ENCODE peak calls at places on chromosomes 5 and 9, in five cellular contexts. P is kidney; K is fibroblast of mammary gland; B is activated CD8-positive, alpha-beta T cell treated with anti-CD3 and anti-CD28 coated beads for 36 hours; V is HFFc6. M is an unnamed sample.

GRCh38 chr9:72232778-72233177 is 83.5 kb downstream of the GDA start:
- DNase-seq in P (no peak), K (no peak), B (no peak), V (no peak), M (no peak)

GRCh38 chr5:33558489-33558888 is 117.7 kb downstream of the TARS1 start:
- DNase-seq in P (no peak), K (peak), B (no peak), V (peak), M (no peak)

GRCh38 chr5:60287174-60287771 is 393.7 kb upstream of the PDE4D start:
- DNase-seq in P (no peak), K (peak), B (peak), V (peak), M (peak)

GRCh38 chr5:56128166-56128565 is 105.0 kb downstream of the ANKRD55 start:
- DNase-seq in P (no peak), K (no peak), B (peak), V (no peak), M (no peak)

GRCh38 chr5:80147119-80147815 is 108.6 kb downstream of the SERINC5 start:
- DNase-seq in P (no peak), K (no peak), B (no peak), V (no peak), M (no peak)

GRCh38 chr5:120375248-120375647 is 88.9 kb upstream of the PRR16 start:
- DNase-seq in P (no peak), K (peak), B (no peak), V (no peak), M (no peak)

GRCh38 chr5:9630251-9630650 is at the start of gene TAS2R1:
- DNase-seq in P (no peak), K (no peak), B (no peak), V (no peak), M (no peak)

GRCh38 chr9:123940721-123941534 is 11.0 kb upstream of the DENND1A start:
- DNase-seq in P (no peak), K (no peak), B (peak), V (no peak), M (no peak)

GRCh38 chr5:140295414-140295813 is 7.5 kb downstream of the PFDN1 start:
- DNase-seq in P (no peak), K (peak), B (peak), V (peak), M (peak)

GRCh38 chr5:31124026-31124425 is 69.5 kb upstream of the CDH6 start:
- DNase-seq in P (no peak), K (no peak), B (no peak), V (no peak), M (no peak)

GRCh38 chr5:10144040-10144439 is 105.6 kb downstream of the ATPSCKMT start:
- DNase-seq in P (no peak), K (no peak), B (no peak), V (no peak), M (no peak)

GRCh38 chr9:136084191-136084944 is 10.7 kb downstream of the NACC2 start:
- DNase-seq in P (peak), K (no peak), B (no peak), V (no peak), M (no peak)

GRCh38 chr9:4592325-4592724 is 69.8 kb upstream of the PLPP6 start:
- DNase-seq in P (no peak), K (no peak), B (no peak), V (no peak), M (no peak)

GRCh38 chr9:125255781-125256391 is 5.7 kb upstream of the GAPVD1 start:
- DNase-seq in P (no peak), K (no peak), B (peak), V (no peak), M (peak)

GRCh38 chr9:105818903-105819302 is 124.6 kb downstream of the TMEM38B start:
- DNase-seq in P (no peak), K (no peak), B (no peak), V (no peak), M (no peak)

GRCh38 chr5:93378073-93378472 is 202.9 kb downstream of the NR2F1-AS1 start:
- DNase-seq in P (no peak), K (peak), B (no peak), V (peak), M (peak)

GRCh38 chr5:118722165-118723020 is 266.0 kb downstream of the DTWD2 start:
- DNase-seq in P (no peak), K (no peak), B (no peak), V (no peak), M (no peak)

GRCh38 chr5:139798883-139799282 is 3.3 kb downstream of the PSD2 start:
- DNase-seq in P (no peak), K (no peak), B (no peak), V (no peak), M (no peak)

GRCh38 chr9:83220737-83221136 is 157.8 kb upstream of the RASEF start:
- DNase-seq in P (no peak), K (peak), B (peak), V (peak), M (peak)

GRCh38 chr9:124022201-124023121 is 10.9 kb downstream of the LHX2 start:
- DNase-seq in P (no peak), K (peak), B (no peak), V (no peak), M (no peak)

GRCh38 chr5:177378884-177379883 is 5.0 kb upstream of the SLC34A1 start:
- DNase-seq in P (no peak), K (peak), B (peak), V (peak), M (peak)

GRCh38 chr9:120324996-120325642 is 254.8 kb downstream of the CDK5RAP2 start:
- DNase-seq in P (no peak), K (no peak), B (peak), V (no peak), M (no peak)

GRCh38 chr9:107638922-107639321 is 149.4 kb upstream of the KLF4 start:
- DNase-seq in P (peak), K (peak), B (no peak), V (peak), M (peak)

GRCh38 chr5:17614872-17615605 is 4.8 kb downstream of the TAF11L12 start:
- DNase-seq in P (no peak), K (no peak), B (no peak), V (no peak), M (no peak)

GRCh38 chr9:137368431-137369110 is 54.4 kb downstream of the EXD3 start:
- DNase-seq in P (peak), K (no peak), B (no peak), V (no peak), M (no peak)

GRCh38 chr5:180390441-180391190 is 37.5 kb upstream of the GFPT2 start:
- DNase-seq in P (no peak), K (no peak), B (no peak), V (no peak), M (peak)

GRCh38 chr9:127004946-127005769 is 90.6 kb downstream of the RALGPS1 start:
- DNase-seq in P (no peak), K (peak), B (peak), V (no peak), M (peak)

M was measured in fibroblast of pulmonary artery.